ENCODE peak calls at places on chromosomes 3 and 15, in four cellular contexts. One of them, this sample, is unnamed.

GRCh38 chr15:88681610-88682221 is 42.9 kb downstream of the ISG20 start:
- DNase-seq in SK-N-SH: peak; percentile 51
- DNase-seq in H9: no peak
- DNase-seq in adipocyte: no peak
- DNase-seq in this sample: no peak

GRCh38 chr15:47820047-47820779 is 102.9 kb downstream of the SEMA6D start:
- DNase-seq in H9: no peak
- DNase-seq in SK-N-SH: no peak
- DNase-seq in adipocyte: peak; percentile 17
- DNase-seq in this sample: no peak

GRCh38 chr15:63606333-63606732 is 9.1 kb downstream of the FBXL22 start:
- DNase-seq in adipocyte: no peak
- DNase-seq in H9: no peak
- DNase-seq in SK-N-SH: no peak
- DNase-seq in this sample: no peak

GRCh38 chr3:31043184-31043819 is 148.8 kb upstream of the GADL1 start:
- DNase-seq in adipocyte: peak; percentile 61
- DNase-seq in SK-N-SH: no peak
- DNase-seq in H9: no peak
- DNase-seq in this sample: no peak

GRCh38 chr3:159593927-159594605 is 394.6 kb upstream of the IL12A start:
- DNase-seq in adipocyte: no peak
- DNase-seq in SK-N-SH: peak; percentile 9
- DNase-seq in H9: no peak
- DNase-seq in this sample: no peak

GRCh38 chr3:107217161-107217560 is 160.1 kb upstream of the CCDC54 start:
- DNase-seq in H9: no peak
- DNase-seq in adipocyte: peak; percentile 97
- DNase-seq in SK-N-SH: no peak
- DNase-seq in this sample: no peak

GRCh38 chr15:38253448-38253847 is 812 bp downstream of the SPRED1 start:
- DNase-seq in adipocyte: peak; percentile 70
- DNase-seq in SK-N-SH: no peak
- DNase-seq in H9: no peak
- DNase-seq in this sample: peak; percentile 32

GRCh38 chr3:12979947-12980487 is 93.2 kb downstream of the IQSEC1 start:
- DNase-seq in SK-N-SH: no peak
- DNase-seq in adipocyte: no peak
- DNase-seq in H9: no peak
- DNase-seq in this sample: no peak

GRCh38 chr15:77052556-77052955 is 18.4 kb downstream of the TSPAN3 start:
- DNase-seq in H9: no peak
- DNase-seq in adipocyte: no peak
- DNase-seq in SK-N-SH: no peak
- DNase-seq in this sample: no peak

GRCh38 chr15:61390138-61390537 is 161.0 kb upstream of the RORA start:
- DNase-seq in adipocyte: no peak
- DNase-seq in SK-N-SH: no peak
- DNase-seq in H9: no peak
- DNase-seq in this sample: no peak

GRCh38 chr3:187833799-187834578 is 88.7 kb upstream of the BCL6 start:
- DNase-seq in H9: no peak
- DNase-seq in adipocyte: no peak
- DNase-seq in SK-N-SH: no peak
- DNase-seq in this sample: no peak

GRCh38 chr15:53665930-53666329 is 93.5 kb downstream of the WDR72 start:
- DNase-seq in SK-N-SH: no peak
- DNase-seq in H9: no peak
- DNase-seq in adipocyte: no peak
- DNase-seq in this sample: no peak

GRCh38 chr3:52752045-52752660 is 18.6 kb downstream of the NEK4 start:
- DNase-seq in SK-N-SH: no peak
- DNase-seq in H9: no peak
- DNase-seq in adipocyte: peak; percentile 67
- DNase-seq in this sample: no peak

GRCh38 chr15:99441871-99442267 is 123.9 kb upstream of the MEF2A start:
- DNase-seq in H9: no peak
- DNase-seq in SK-N-SH: peak; percentile 19
- DNase-seq in adipocyte: no peak
- DNase-seq in this sample: no peak

DNA sequence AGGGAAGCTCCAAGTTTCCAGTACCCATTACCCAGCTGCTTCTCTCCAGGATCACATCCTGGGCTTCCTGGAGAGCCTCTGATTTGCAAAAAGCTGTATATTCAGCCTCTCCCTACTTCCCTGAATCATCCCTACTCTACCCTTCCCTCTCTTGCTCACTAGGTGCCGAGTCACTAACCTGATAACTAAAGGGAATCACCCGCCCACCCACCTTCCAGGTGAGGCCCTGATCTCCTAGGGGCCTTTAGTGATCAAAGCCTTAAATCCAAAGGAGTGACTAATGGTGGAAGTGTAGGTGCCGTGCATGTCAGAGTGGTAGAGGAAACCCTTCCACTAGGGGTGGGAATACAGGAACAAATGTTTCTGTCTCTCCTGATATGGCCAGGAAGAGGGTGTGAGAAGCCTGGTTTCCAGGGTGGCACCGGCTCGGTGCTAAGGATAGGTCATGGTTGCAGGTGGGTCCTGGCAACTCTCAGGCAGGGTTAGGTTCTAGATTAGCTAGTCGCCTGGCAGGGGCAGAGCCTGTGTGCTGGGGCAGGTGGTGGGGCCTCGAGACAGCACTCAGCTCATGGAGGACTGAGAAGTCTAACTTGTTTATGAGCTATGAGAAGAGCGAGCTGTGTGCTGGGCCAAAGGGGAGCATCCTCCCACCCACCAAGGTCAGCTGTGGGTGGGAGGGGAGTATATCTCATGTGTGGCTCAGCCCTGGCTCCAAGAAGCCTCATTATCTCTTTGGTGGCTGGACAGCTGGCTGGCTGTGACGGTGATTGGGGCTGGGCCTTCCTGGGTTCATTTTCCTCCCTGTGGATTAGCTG is 10.1 kb downstream of the SEMA7A start:
- DNase-seq in SK-N-SH: no peak
- DNase-seq in H9: no peak
- DNase-seq in adipocyte: no peak
- DNase-seq in this sample: no peak
- H3K9ac ChIP-seq in SK-N-SH: no peak overlapping the region
- H3K9ac ChIP-seq in H9: no peak overlapping the region
- H3K9ac ChIP-seq in adipocyte: peak overlapping the region; percentile 58
- H3K9ac ChIP-seq in this sample: no peak overlapping the region

GRCh38 chr3:458124-458523 is 261.6 kb downstream of the CHL1 start:
- DNase-seq in H9: no peak
- DNase-seq in SK-N-SH: no peak
- DNase-seq in adipocyte: no peak
- DNase-seq in this sample: no peak

GRCh38 chr3:459376-459710 is 262.8 kb downstream of the CHL1 start:
- DNase-seq in adipocyte: no peak
- DNase-seq in SK-N-SH: no peak
- DNase-seq in H9: no peak
- DNase-seq in this sample: no peak

GRCh38 chr3:452221-452620 is 255.7 kb downstream of the CHL1 start:
- DNase-seq in H9: no peak
- DNase-seq in adipocyte: no peak
- DNase-seq in SK-N-SH: no peak
- DNase-seq in this sample: no peak

GRCh38 chr3:458614-459375 is 262.2 kb downstream of the CHL1 start:
- DNase-seq in H9: no peak
- DNase-seq in SK-N-SH: no peak
- DNase-seq in adipocyte: no peak
- DNase-seq in this sample: no peak

DNA sequence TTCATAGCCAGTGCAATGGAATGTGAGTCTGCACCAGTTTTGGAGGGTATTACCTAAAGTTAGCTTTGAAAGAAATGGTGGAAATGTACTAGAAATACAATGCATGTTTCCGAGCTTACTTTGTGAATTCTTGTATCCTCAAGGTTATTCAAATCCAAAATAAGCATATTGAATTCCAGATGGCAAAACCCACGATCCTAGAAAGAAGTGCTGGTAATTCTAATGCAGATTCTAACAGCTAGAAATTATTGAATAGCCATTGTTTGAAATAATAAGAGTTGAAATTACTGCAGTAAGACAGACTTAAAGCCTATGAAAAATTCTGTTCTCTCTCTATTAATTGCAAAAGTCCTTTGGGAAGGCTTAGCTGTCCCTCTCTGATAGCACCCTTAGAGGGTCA is 258.4 kb downstream of the CHL1 start:
- DNase-seq in adipocyte: no peak
- DNase-seq in SK-N-SH: no peak
- DNase-seq in H9: no peak
- DNase-seq in this sample: no peak
- H3K9me3 ChIP-seq in adipocyte: no peaks in the 10 kb centered on the region
- H3K9me3 ChIP-seq in SK-N-SH: no peaks in the 10 kb centered on the region
- H3K9me3 ChIP-seq in H9: no peaks in the 10 kb centered on the region
- H3K9me3 ChIP-seq in this sample: no peaks in the 10 kb centered on the region

DNA sequence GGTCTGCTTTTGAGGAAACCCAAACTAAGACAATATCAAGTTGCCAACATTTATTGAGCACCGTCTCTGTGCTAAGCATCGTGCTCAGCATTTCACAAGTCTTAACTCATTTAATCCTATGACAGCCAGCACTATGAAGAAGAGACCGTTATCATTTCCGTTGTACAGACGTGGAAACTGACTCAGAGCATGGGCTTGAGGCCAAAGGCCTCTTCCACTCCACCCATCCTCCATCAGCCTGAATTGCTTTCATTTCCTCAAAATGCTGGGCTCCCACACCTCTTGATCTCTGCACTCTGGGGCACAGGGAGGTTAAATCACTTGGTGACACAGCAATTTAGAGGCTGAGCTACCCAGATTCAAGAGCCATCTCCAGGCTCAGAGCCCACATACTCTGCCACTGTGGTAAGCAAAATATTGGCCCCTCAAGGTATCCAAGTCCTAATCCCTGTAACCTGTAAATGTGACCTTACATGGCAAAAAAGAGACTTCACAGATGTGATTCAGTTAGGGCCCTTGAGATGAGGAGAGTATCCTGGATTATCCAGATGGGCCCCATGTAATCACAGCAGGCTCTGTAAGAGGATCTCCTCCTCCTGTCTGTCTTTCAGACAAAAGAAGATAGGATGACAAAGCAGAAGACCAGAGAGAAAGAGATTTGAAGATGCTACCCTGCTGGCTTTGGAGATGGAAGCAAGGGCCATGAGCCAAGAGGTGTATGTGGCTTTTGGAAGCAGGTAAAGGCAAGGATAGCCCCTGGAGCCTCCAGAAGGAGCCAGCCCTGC is 24.3 kb upstream of the FLNB start:
- DNase-seq in adipocyte: peak; percentile 77
- DNase-seq in H9: no peak
- DNase-seq in SK-N-SH: no peak
- DNase-seq in this sample: peak; percentile 87
- H3K9ac ChIP-seq in adipocyte: no peak overlapping the region
- H3K9ac ChIP-seq in H9: no peak overlapping the region
- H3K9ac ChIP-seq in SK-N-SH: peak overlapping the region; percentile 54
- H3K9ac ChIP-seq in this sample: no peak overlapping the region

DNA sequence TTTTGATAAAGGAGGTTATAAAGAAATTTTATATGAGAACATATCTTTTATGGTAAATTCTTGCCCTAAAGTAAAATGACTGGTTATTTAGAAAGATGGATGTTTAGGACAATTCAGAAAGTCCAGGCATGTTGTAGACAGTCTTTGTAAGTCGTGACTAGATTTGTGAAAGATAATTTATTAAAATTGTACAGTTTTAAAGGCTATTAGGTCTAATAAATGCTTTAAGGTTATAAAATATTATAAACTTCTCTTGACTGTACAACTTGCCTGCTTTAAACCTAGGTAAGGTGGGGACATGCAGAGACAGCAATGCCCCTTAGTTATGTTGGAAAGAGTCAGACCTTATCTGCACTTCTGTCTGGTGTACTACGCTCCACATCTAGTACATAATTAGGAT is 933.5 kb downstream of the SI start:
- DNase-seq in adipocyte: no peak
- DNase-seq in SK-N-SH: no peak
- DNase-seq in H9: no peak
- DNase-seq in this sample: no peak
- H3K9me3 ChIP-seq in adipocyte: peaks cover 50% of the 10 kb centered on the region
- H3K9me3 ChIP-seq in SK-N-SH: peaks cover 7% of the 10 kb centered on the region
- H3K9me3 ChIP-seq in H9: peaks cover 23% of the 10 kb centered on the region
- H3K9me3 ChIP-seq in this sample: peaks cover 4% of the 10 kb centered on the region

GRCh38 chr3:129558772-129559564 is 16.0 kb downstream of the H1-8 start:
- DNase-seq in SK-N-SH: peak; percentile 85
- DNase-seq in adipocyte: peak; percentile 63
- DNase-seq in H9: no peak
- DNase-seq in this sample: no peak
- H3K9ac ChIP-seq in SK-N-SH: no peak overlapping the region
- H3K9ac ChIP-seq in adipocyte: peak overlapping the region; percentile 94
- H3K9ac ChIP-seq in H9: no peak overlapping the region
- H3K9ac ChIP-seq in this sample: no peak overlapping the region

DNA sequence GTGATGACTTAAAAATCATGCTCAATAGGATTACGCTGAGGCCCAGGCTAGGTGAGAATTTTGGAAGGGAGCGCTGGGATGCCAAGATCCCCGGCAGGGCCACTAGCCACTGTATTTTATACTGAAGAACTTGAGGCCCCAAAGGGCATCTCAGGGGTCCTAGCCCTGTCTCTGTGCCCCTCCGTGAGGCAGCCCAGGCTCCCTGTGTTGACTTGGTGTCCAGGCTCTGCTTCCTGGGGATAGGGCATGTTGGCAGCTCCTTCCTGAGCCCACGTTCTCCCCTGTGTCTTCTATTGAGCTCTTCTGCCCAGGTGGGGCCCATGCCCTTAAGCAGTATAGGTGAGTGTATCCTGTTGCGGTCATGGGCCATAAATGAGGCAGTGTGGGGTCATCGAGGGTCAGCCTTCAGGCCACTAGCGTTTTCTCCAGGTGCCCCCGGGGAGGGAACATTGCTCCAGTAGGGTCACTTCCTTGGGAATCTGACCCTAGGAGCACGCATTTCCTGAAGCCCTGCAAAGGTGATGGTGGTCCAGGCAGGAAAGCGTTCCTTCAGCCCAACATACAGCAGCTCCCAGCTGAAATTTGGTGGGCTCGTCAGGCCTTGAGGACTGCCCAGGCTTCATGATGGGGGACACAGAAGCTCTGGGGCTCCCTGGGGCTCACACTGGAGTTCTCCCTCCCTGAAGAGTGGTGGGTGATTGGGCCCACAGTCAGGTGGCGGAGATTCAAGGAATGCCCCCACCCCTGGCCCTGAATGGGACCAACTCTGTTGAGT is 189.4 kb downstream of the UBE3A start:
- DNase-seq in adipocyte: no peak
- DNase-seq in SK-N-SH: no peak
- DNase-seq in H9: peak; percentile 9
- DNase-seq in this sample: peak; percentile 4
- H3K9me3 ChIP-seq in adipocyte: no peaks in the 10 kb centered on the region
- H3K9me3 ChIP-seq in SK-N-SH: no peaks in the 10 kb centered on the region
- H3K9me3 ChIP-seq in H9: peaks cover 62% of the 10 kb centered on the region
- H3K9me3 ChIP-seq in this sample: no peaks in the 10 kb centered on the region